ENCODE peak calls at places on chromosomes 7 and 10, in four cellular contexts. Q is H1, Y is left ventricle myocardium inferior, S is psoas muscle. E is an unnamed sample. For H3K4me1, the result is how much of the 10 kb centered on the place peaks cover.

GRCh38 chr10:103632247-103632642 is 138.7 kb downstream of the NEURL1 start:
- DNase-seq in Q (no peak), Y (no peak), S (no peak), E (no peak)

GRCh38 chr7:139479620-139480019 is 3.9 kb downstream of the KLRG2 start:
- DNase-seq in Q (no peak), Y (no peak), S (no peak), E (no peak)

GRCh38 chr7:75638607-75639070 is 100.1 kb downstream of the HIP1 start:
- DNase-seq in Q (peak), Y (peak), S (peak), E (peak)

GRCh38 chr7:111640416-111640815 is 78.1 kb upstream of the IMMP2L start:
- DNase-seq in Q (no peak), Y (no peak), S (no peak), E (no peak)

GRCh38 chr7:140732436-140732835 is 35.9 kb downstream of the NDUFB2 start:
- DNase-seq in Q (no peak), Y (no peak), S (no peak), E (no peak)

GRCh38 chr10:71342850-71343773 is 24.1 kb downstream of the SLC29A3 start:
- DNase-seq in Q (no peak), Y (no peak), S (no peak), E (peak)

GRCh38 chr7:13989944-13990295 is 454 bp upstream of the ETV1 start:
- DNase-seq in Q (no peak), Y (no peak), S (no peak), E (no peak)

GRCh38 chr10:12418725-12419278 is 69.5 kb downstream of the CAMK1D start:
- DNase-seq in Q (no peak), Y (no peak), S (peak), E (no peak)

GRCh38 chr7:95324396-95324795 is at the start of gene PON1:
- DNase-seq in Q (no peak), Y (no peak), S (no peak), E (no peak)

GRCh38 chr7:45575501-45576248 is 1.5 kb downstream of the ADCY1 start:
- DNase-seq in Q (no peak), Y (no peak), S (no peak), E (no peak)

GRCh38 chr7:134175724-134176350 is 48.7 kb downstream of the LRGUK start:
- DNase-seq in Q (no peak), Y (no peak), S (no peak), E (no peak)

GRCh38 chr7:47256016-47256415 is 325.9 kb downstream of the TNS3 start:
- DNase-seq in Q (no peak), Y (no peak), S (no peak), E (no peak)

GRCh38 chr7:110568932-110569331 is 522.0 kb upstream of the LRRN3 start:
- DNase-seq in Q (no peak), Y (no peak), S (no peak), E (no peak)

GRCh38 chr10:16652154-16652553 is 130.5 kb upstream of the C1QL3 start:
- DNase-seq in Q (no peak), Y (no peak), S (no peak), E (no peak)

GRCh38 chr7:70574314-70574713 is 557.6 kb upstream of the GALNT17 start:
- DNase-seq in Q (no peak), Y (no peak), S (no peak), E (no peak)

GRCh38 chr7:51340936-51341335 is 24.3 kb upstream of the COBL start:
- DNase-seq in Q (no peak), Y (no peak), S (no peak), E (no peak)

GRCh38 chr7:156160811-156161210 is 348.5 kb upstream of the SHH start:
- DNase-seq in Q (peak), Y (no peak), S (no peak), E (peak)

GRCh38 chr7:44787041-44787440 is 9.4 kb upstream of the PPIA start:
- DNase-seq in Q (no peak), Y (no peak), S (no peak), E (no peak)

GRCh38 chr10:80702143-80702542 is 164.4 kb downstream of the SH2D4B start:
- DNase-seq in Q (no peak), Y (no peak), S (no peak), E (no peak)

GRCh38 chr10:110497438-110498086 is at the start of gene DUSP5:
- DNase-seq in Q (peak), Y (peak), S (peak), E (peak)

GRCh38 chr10:130843051-130843653 is 468.4 kb downstream of the TCERG1L start:
- DNase-seq in Q (peak), Y (no peak), S (no peak), E (no peak)

GRCh38 chr7:140005754-140006503 is 56.8 kb downstream of the PARP12 start:
- DNase-seq in Q (peak), Y (no peak), S (no peak), E (no peak)

GRCh38 chr7:7913506-7913905 is 55.1 kb upstream of the GLCCI1 start:
- DNase-seq in Q (no peak), Y (no peak), S (no peak), E (no peak)

GRCh38 chr7:142425281-142425680 is 167.4 kb upstream of the PRSS58 start:
- DNase-seq in Q (no peak), Y (no peak), S (no peak), E (no peak)

GRCh38 chr7:142418316-142418715 is 160.5 kb upstream of the PRSS58 start:
- DNase-seq in Q (no peak), Y (no peak), S (no peak), E (no peak)

GRCh38 chr7:142414915-142415314 is 157.1 kb upstream of the PRSS58 start:
- DNase-seq in Q (no peak), Y (no peak), S (no peak), E (no peak)

GRCh38 chr7:142420554-142421362 is 162.9 kb upstream of the PRSS58 start:
- DNase-seq in Q (no peak), Y (no peak), S (no peak), E (no peak)
- TF ChIP-seq CTCF in Q (peak), Y (no peak), S (peak), E (no peak)

GRCh38 chr7:69105092-69105491 is 493.2 kb upstream of the AUTS2 start:
- DNase-seq in Q (no peak), Y (no peak), S (no peak), E (no peak)

GRCh38 chr7:69108041-69108440 is 490.2 kb upstream of the AUTS2 start:
- DNase-seq in Q (no peak), Y (no peak), S (no peak), E (no peak)

GRCh38 chr7:69109131-69109740 is 489.0 kb upstream of the AUTS2 start:
- DNase-seq in Q (no peak), Y (no peak), S (no peak), E (no peak)

GRCh38 chr7:69104023-69104422 is 494.3 kb upstream of the AUTS2 start:
- DNase-seq in Q (no peak), Y (no peak), S (no peak), E (no peak)

DNA sequence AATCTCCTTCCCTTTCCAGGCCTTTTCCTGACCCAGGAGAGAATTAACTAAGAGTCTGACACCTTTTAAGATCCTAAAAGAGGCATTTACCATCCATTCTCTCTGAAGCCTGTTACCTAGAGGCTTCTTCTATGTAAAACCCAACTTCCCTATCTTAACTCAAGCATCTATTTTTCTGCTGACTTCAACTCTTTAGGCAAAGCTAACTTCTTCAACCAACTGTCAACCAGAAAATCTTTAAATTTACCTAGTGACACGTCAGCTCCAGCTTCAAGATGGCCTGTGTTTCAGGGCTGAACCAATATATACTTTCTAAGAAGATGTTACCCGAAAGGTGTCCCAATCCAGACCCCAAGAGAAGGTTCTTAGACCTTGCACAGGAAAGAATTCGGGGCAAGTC is 492.3 kb upstream of the AUTS2 start:
- DNase-seq in Q (no peak), Y (no peak), S (no peak), E (no peak)
- H3K27ac ChIP-seq in Q (no peak), Y (no peak), S (no peak), E (no peak)

GRCh38 chr7:105345003-105345402 is 43.7 kb downstream of the SRPK2 start:
- DNase-seq in Q (peak), Y (no peak), S (no peak), E (no peak)

GRCh38 chr7:105350906-105351305 is 37.8 kb downstream of the SRPK2 start:
- DNase-seq in Q (no peak), Y (no peak), S (no peak), E (no peak)

GRCh38 chr7:105346593-105347322 is 42.0 kb downstream of the SRPK2 start:
- DNase-seq in Q (no peak), Y (no peak), S (no peak), E (no peak)

GRCh38 chr7:105346138-105346537 is 42.6 kb downstream of the SRPK2 start:
- DNase-seq in Q (no peak), Y (no peak), S (no peak), E (no peak)

GRCh38 chr7:105345725-105346124 is 43.0 kb downstream of the SRPK2 start:
- DNase-seq in Q (no peak), Y (no peak), S (no peak), E (no peak)
- H3K4me1 ChIP-seq in Q (under half), Y (under half), S (under half), E (under half)

DNA sequence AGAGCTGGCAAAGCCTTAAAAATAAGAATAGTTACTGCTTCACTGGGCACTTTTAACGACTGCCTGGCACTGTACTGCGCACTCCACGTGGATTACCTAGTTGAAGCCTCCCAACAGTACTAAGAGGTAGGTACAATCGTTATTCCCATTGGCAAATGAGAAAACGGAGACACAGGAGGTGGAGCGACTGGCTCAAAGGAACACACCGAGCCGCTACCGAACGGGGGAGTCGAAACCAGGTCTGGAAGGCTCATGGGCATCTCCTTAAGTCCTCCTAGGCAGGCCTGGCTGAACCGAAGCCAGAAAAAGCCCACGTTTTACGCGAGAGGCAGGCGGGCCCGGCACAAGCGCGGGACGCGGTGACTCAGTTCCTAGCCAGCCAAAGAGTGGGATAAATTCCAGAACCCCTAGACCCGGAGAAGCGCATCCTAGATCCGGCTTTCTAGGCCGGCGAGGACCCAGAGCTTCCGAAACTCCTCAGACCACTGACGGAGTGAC is 499 bp downstream of the PDAP1 start:
- DNase-seq in Q (no peak), Y (peak), S (peak), E (peak)
- TF ChIP-seq CTCF in Q (no peak), Y (no peak), S (no peak), E (no peak)

GRCh38 chr7:54774785-54775740 is 16.1 kb upstream of the SEC61G start:
- DNase-seq in Q (no peak), Y (no peak), S (no peak), E (no peak)

GRCh38 chr7:54778166-54778565 is 19.2 kb upstream of the SEC61G start:
- DNase-seq in Q (no peak), Y (no peak), S (no peak), E (no peak)

GRCh38 chr7:54769203-54769602 is 10.2 kb upstream of the SEC61G start:
- DNase-seq in Q (no peak), Y (no peak), S (no peak), E (no peak)

GRCh38 chr7:54778696-54779285 is 19.8 kb upstream of the SEC61G start:
- DNase-seq in Q (no peak), Y (no peak), S (no peak), E (no peak)

GRCh38 chr7:54773472-54774399 is 14.7 kb upstream of the SEC61G start:
- DNase-seq in Q (peak), Y (peak), S (peak), E (peak)
- H3K27ac ChIP-seq in Q (no peak), Y (no peak), S (no peak), E (no peak)

DNA sequence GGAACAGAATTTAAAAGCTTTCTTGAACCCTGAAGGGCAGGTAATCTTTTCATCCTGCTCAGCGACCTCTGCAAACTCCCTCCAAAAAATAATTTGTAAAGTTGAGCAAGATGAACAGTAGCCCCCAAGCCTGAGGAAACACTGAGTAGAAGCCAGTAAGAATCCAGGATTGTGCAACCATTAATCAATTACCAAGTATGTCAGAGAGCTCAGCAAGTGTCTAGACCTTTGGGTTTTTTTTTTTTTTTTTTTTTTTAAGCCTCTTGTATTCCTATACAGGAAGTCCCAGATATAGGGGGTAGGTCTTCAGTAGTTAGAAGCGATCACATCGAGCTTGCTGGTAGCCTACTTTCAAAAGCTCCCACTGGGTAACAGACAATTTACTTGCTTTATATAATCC is 155.2 kb downstream of the DGKI start:
- DNase-seq in Q (no peak), Y (no peak), S (no peak), E (no peak)
- H3K4me1 ChIP-seq in Q (under half), Y (under half), S (under half), E (under half)

DNA sequence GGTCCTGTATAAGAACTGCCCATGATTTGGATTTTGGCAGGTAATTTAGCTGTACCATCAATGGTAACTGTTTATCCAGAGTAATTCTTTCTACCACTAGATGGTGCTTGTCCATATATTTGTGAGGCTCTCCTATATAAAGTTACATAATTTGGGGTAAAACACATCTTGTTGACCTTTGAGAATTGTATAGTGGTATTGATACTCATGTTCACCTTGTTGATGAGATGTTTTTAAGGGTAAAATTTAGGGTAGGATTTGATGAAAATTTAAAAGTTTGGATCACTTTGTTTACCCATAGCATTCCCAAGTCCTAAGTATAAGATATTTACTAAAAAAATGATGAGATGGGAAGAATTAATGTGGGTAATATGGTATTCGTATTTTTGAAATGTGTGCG is 31.6 kb downstream of the ST7 start:
- DNase-seq in Q (no peak), Y (no peak), S (no peak), E (no peak)
- TF ChIP-seq CTCF in Q (peak), Y (peak), S (peak), E (peak)

DNA sequence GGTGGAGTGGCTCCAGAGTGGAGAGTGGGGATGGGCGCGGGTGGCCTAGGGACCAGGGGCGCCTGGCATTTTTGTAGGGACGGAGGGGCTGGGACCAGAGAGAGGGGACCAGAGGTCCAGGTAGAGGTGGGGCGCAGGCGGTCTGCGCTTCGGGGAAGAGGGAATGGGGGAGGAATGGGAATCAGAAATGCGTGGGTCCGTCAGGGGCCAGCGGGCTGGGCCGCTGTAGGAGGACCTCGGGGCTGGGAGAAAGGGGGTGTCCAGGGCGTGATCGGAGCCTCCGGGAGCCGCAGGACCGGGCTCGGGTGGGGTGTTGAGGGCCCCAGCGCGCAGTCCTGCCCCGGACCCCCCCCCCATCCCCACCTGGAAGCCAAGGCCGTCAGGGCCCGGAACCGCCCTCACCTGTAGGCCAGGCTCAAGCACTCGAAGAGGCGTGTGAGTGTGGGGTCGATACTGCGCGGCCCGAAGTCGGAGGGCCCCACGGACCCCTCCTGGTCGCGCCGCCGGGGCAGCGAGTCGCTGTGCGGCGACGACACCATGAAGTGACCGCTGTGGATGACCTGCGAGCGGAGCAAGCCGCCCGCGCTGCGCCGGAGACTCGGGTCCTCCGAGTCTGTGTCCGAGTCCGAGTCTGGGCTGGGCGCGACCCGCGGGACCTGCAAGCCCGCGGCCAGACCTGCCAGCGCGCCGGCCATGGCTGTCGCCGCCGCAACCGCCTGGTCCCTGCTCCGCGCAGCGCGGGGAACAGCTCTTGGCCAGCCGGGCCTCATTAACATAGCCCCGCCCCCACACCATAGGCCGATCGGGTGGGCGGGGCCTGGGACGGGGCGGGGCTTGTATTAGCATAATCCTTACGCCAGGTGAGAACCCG is at the start of gene MLXIPL:
- DNase-seq in Q (peak), Y (peak), S (peak), E (peak)
- H3K27ac ChIP-seq in Q (no peak), Y (no peak), S (peak), E (no peak)

GRCh38 chr7:120360918-120361317 is 87.9 kb downstream of the KCND2 start:
- DNase-seq in Q (no peak), Y (no peak), S (no peak), E (no peak)
- H3K4me1 ChIP-seq in Q (under half), Y (under half), S (under half), E (under half)

GRCh38 chr7:77940647-77941046 is 142.1 kb downstream of the PHTF2 start:
- DNase-seq in Q (no peak), Y (no peak), S (no peak), E (no peak)
- TF ChIP-seq CTCF in Q (peak), Y (peak), S (peak), E (peak)